ENCODE peak calls at places on chromosomes 16 and 17, in four cellular contexts. I, Y, D and H are unnamed samples.

GRCh38 chr17:45123930-45124796 is 8.2 kb downstream of the PLCD3 start:
- DNase-seq in Y (no peak), I (peak; percentile 82), D (peak; percentile 76), H (peak; percentile 98)

GRCh38 chr16:51095890-51096626 is 55.0 kb downstream of the SALL1 start:
- DNase-seq in D (no peak), Y (no peak), I (no peak), H (no peak)

GRCh38 chr17:41549596-41550039 is 21.5 kb upstream of the KRT19 start:
- DNase-seq in D (no peak), Y (peak; percentile 41), I (peak; percentile 78), H (no peak)

GRCh38 chr16:2149630-2150417 is 1.4 kb downstream of the RAB26 start:
- DNase-seq in Y (peak; percentile 41), D (no peak), I (no peak), H (peak; percentile 65)

GRCh38 chr17:60390223-60390622 is 1.7 kb downstream of the USP32 start:
- DNase-seq in Y (no peak), I (no peak), D (no peak), H (peak; percentile 67)

GRCh38 chr16:56686758-56687157 is 4.5 kb downstream of the MT1X start:
- DNase-seq in I (no peak), D (no peak), Y (peak; percentile 4), H (no peak)

GRCh38 chr16:57150682-57151330 is 35.0 kb downstream of the PSME3IP1 start:
- DNase-seq in Y (peak; percentile 26), D (no peak), I (no peak), H (no peak)

GRCh38 chr17:74354123-74354522 is 7.5 kb downstream of the BTBD17 start:
- DNase-seq in I (peak; percentile 55), Y (peak; percentile 44), D (no peak), H (peak; percentile 78)

GRCh38 chr16:27879601-27880247 is 183.8 kb downstream of the GSG1L start:
- DNase-seq in D (no peak), I (no peak), Y (peak; percentile 44), H (no peak)

GRCh38 chr16:72189865-72190371 is 18.0 kb upstream of the PMFBP1 start:
- DNase-seq in Y (peak; percentile 28), I (no peak), D (no peak), H (no peak)

GRCh38 chr17:40260528-40260927 is 27.2 kb upstream of the CDC6 start:
- DNase-seq in Y (no peak), I (no peak), D (no peak), H (no peak)

GRCh38 chr17:45108595-45109521 is 23.5 kb downstream of the PLCD3 start:
- DNase-seq in I (peak; percentile 39), D (no peak), Y (peak; percentile 28), H (no peak)

GRCh38 chr17:47376247-47376646 is 52.5 kb downstream of the EFCAB13 start:
- DNase-seq in Y (no peak), I (no peak), D (no peak), H (no peak)

GRCh38 chr16:57711993-57712392 is 17.4 kb downstream of the DRC7 start:
- DNase-seq in Y (no peak), D (no peak), I (no peak), H (no peak)

GRCh38 chr16:4323845-4324478 is 8.1 kb downstream of the GLIS2 start:
- DNase-seq in Y (peak; percentile 64), I (peak; percentile 40), D (peak; percentile 84), H (no peak)

GRCh38 chr16:72884037-72884436 is 163.9 kb downstream of the ZFHX3 start:
- DNase-seq in I (no peak), D (no peak), Y (no peak), H (peak; percentile 16)

GRCh38 chr17:49315974-49316570 is 46.0 kb downstream of the ZNF652 start:
- DNase-seq in Y (no peak), D (no peak), I (no peak), H (peak; percentile 35)

GRCh38 chr17:44940321-44940720 is 7.3 kb downstream of the KIF18B start:
- DNase-seq in D (no peak), I (no peak), Y (no peak), H (no peak)

GRCh38 chr16:47925811-47926460 is 229.9 kb downstream of the ABCC12 start:
- DNase-seq in D (no peak), I (no peak), Y (no peak), H (no peak)

GRCh38 chr17:79991924-79992656 is 43.6 kb downstream of the TBC1D16 start:
- DNase-seq in I (peak; percentile 43), Y (peak; percentile 63), D (peak; percentile 62), H (no peak)

GRCh38 chr17:19486351-19487008 is 47.2 kb upstream of the SLC47A1 start:
- DNase-seq in D (no peak), I (no peak), Y (no peak), H (no peak)

GRCh38 chr16:86035906-86036305 is 136.9 kb downstream of the IRF8 start:
- DNase-seq in D (no peak), I (no peak), Y (no peak), H (no peak)

GRCh38 chr16:49780436-49780835 is 75.5 kb downstream of the ZNF423 start:
- DNase-seq in Y (no peak), D (no peak), I (no peak), H (no peak)

GRCh38 chr17:41301204-41301790 is 1.4 kb downstream of the KRTAP29-1 start:
- DNase-seq in Y (no peak), D (no peak), I (no peak), H (no peak)

GRCh38 chr17:80196652-80197051 is 23.5 kb downstream of the SGSH start:
- DNase-seq in Y (no peak), I (no peak), D (no peak), H (no peak)

GRCh38 chr16:17544785-17545184 is 74.0 kb upstream of the XYLT1 start:
- DNase-seq in D (no peak), Y (peak; percentile 15), I (no peak), H (peak; percentile 27)

GRCh38 chr17:54524501-54524900 is 376.2 kb upstream of the TOM1L1 start:
- DNase-seq in I (no peak), D (no peak), Y (no peak), H (no peak)

GRCh38 chr16:30368792-30369090 is 1.6 kb downstream of the TBC1D10B start:
- DNase-seq in D (no peak), I (no peak), Y (no peak), H (no peak)

GRCh38 chr16:4613636-4614570 is 785 bp downstream of the UBALD1 start:
- DNase-seq in D (peak; percentile 75), Y (peak; percentile 52), I (peak; percentile 28), H (peak; percentile 73)

GRCh38 chr17:68910256-68910705 is 44.9 kb downstream of the ABCA8 start:
- DNase-seq in D (peak; percentile 50), Y (peak; percentile 4), I (no peak), H (peak; percentile 4)

GRCh38 chr16:68450741-68451140 is 2.4 kb upstream of the SMPD3 start:
- DNase-seq in Y (no peak), I (no peak), D (no peak), H (no peak)

GRCh38 chr16:85137323-85138072 is 25.2 kb upstream of the CIBAR2 start:
- DNase-seq in D (peak; percentile 98), Y (peak; percentile 95), I (peak; percentile 85), H (no peak)

GRCh38 chr17:14688134-14688533 is 387.3 kb downstream of the HS3ST3B1 start:
- DNase-seq in I (no peak), Y (no peak), D (no peak), H (peak; percentile 26)
- TF ChIP-seq CTCF in I (no peak), Y (no peak), D (no peak), H (no peak)

GRCh38 chr16:66899945-66900688 is 18.6 kb downstream of the CDH16 start:
- DNase-seq in Y (peak; percentile 93), I (peak; percentile 86), D (peak; percentile 95), H (peak; percentile 36)
- TF ChIP-seq POLR2A in Y (peak; percentile 47), I (peak; percentile 36), D (no peak), H (no peak)

DNA sequence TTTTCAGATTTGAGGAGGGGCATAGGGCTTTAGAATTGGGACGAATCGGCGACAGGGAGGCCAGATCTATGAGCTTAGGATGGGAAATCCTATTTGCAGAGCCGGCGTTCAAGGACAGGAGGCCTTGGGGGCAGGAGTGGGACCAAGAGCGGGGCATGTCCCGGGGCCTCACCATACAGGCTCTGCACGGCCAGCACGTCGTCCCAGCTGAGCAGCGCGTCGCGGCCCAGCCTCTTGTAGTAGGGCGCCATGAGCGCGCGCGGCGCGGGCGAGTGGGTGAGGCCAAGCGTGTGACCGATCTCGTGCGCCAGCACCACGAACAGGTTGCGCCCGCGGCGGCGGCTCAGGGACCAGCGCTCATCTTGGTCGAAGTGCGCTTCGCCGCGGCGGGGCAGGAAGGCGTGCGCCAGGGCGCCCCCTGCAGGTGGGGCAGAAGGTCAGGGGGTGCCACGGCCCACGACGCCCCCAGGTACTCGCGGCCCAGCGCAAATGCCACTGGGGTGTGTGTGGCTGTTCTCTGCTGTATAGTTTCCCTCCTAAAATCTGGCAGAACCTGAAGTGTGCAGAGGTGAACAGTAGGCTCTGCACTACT is 9.3 kb downstream of the C17orf50 start:
- DNase-seq in D (no peak), I (no peak), Y (no peak), H (no peak)
- TF ChIP-seq CTCF in D (no peak), I (no peak), Y (no peak), H (peak; percentile 19)

DNA sequence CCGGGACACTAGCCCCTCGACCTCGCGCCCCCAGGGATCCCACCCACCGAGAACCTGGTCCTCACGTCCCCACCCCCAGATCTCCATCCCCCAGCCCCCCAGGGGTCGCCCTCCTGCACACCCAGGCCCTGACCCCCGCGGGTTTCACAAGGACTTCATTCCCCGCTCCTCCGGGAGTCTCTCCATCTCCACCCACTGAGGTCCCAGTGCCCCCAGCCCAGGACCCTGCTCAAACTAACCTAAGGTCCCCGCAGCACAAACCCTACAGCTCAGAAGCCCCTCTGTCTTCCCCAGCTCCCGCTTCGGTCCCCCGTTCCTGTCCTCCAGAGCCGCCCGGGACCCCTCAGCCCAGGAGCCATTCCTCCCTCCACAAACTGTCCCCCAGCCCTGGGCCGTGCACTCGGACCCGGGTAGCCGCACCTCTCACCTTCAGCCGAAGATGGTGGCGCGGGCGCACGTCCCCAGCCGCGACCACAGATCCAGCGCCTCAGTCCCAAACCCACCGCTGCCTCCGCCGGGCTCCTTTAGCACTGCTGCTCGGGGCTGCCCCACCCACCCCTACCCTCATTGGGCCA is at the start of gene MYH10:
- DNase-seq in Y (no peak), I (peak; percentile 15), D (no peak), H (no peak)
- TF ChIP-seq POLR2A in Y (peak; percentile 75), I (no peak), D (peak; percentile 38), H (no peak)

DNA sequence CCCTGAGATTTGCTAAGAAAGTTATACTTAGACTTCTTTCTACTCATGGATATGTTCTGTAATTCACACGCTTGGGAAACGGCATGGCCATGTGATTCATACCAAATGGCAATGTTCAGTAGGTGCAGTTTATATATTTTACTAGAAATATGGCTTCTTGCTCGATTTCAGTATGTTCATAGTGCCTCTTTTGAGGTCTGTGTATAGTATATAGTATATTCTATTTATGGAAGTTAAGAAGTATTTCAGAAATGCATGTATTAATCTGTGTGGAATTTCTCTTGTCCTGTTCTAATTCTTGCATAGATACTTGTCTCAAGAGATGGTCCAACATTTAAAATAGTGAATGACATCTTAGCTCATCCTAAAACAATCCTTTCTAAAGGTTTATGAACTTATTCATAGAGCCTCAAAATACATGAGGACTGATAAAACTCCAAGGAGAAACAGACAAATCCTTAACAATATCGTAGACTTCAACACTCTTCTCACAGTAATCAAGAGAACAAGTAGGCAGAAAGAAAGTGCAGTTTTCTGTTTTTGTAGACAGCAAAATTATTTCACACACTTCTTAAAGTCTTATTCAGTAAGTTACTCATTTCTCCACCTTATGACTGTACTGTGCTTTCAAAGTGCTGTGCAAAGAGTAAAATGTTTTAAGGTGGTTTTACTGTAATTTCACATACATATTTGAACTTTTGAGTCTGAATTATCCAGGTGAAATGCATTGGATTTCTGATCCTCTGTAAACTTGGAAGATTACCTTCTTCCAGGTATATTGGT is 11.1 kb downstream of the BPTF start:
- DNase-seq in D (no peak), Y (no peak), I (no peak), H (no peak)
- TF ChIP-seq CTCF in D (no peak), Y (no peak), I (no peak), H (no peak)